ENCODE peak calls at places on chromosomes 3 and 15, in nine cellular contexts. P is adipocyte, E is PC-3, R is neuronal stem cell, I is endothelial cell of umbilical vein, J is kidney, W is IMR-90, C is HCT116, X is endodermal cell. U is an unnamed sample. For H3K9me3 and H3K4me1, the result is how much of the 10 kb centered on the place peaks cover.

GRCh38 chr3:182618981-182619591 is 174.2 kb upstream of the ATP11B start:
- DNase-seq in P (peak), E (peak), R (no peak), I (no peak), J (no peak), W (peak), C (peak), X (no peak), U (peak)

GRCh38 chr3:185680216-185680615 is 94.1 kb downstream of the SENP2 start:
- DNase-seq in P (no peak), E (no peak), R (no peak), I (no peak), J (no peak), W (no peak), C (no peak), X (no peak), U (no peak)

GRCh38 chr15:64566629-64567427 is 106.5 kb downstream of the ZNF609 start:
- DNase-seq in P (no peak), E (no peak), R (no peak), I (no peak), J (no peak), W (no peak), C (no peak), X (no peak), U (no peak)

GRCh38 chr3:21377366-21377765 is 373.6 kb downstream of the ZNF385D start:
- DNase-seq in P (peak), E (no peak), R (no peak), I (no peak), J (no peak), W (no peak), C (no peak), X (no peak), U (no peak)

GRCh38 chr3:15493436-15493835 is 28.1 kb downstream of the COLQ start:
- DNase-seq in P (no peak), E (no peak), R (no peak), I (no peak), J (no peak), W (no peak), C (no peak), X (no peak), U (no peak)

GRCh38 chr3:12681586-12682371 is 17.9 kb upstream of the RAF1 start:
- DNase-seq in P (peak), E (peak), R (no peak), I (no peak), J (peak), W (peak), C (no peak), X (no peak), U (peak)

GRCh38 chr3:71726106-71726505 is 904 bp upstream of the EIF4E3 start:
- DNase-seq in P (no peak), E (no peak), R (no peak), I (no peak), J (no peak), W (no peak), C (no peak), X (no peak), U (no peak)

GRCh38 chr15:65904301-65904700 is 35.0 kb downstream of the RAB11A start:
- DNase-seq in P (no peak), E (no peak), R (no peak), I (no peak), J (no peak), W (peak), C (no peak), X (no peak), U (no peak)

GRCh38 chr3:195907730-195908438 is 467 bp downstream of the TNK2 start:
- DNase-seq in P (no peak), E (peak), R (no peak), I (no peak), J (peak), W (no peak), C (no peak), X (no peak), U (peak)

GRCh38 chr3:191158800-191159199 is 40.2 kb upstream of the OSTN start:
- DNase-seq in P (no peak), E (no peak), R (no peak), I (no peak), J (no peak), W (no peak), C (no peak), X (no peak), U (no peak)

GRCh38 chr3:187935623-187936156 is 190.4 kb upstream of the BCL6 start:
- DNase-seq in P (no peak), E (no peak), R (no peak), I (no peak), J (no peak), W (peak), C (no peak), X (no peak), U (no peak)

GRCh38 chr3:6204891-6205290 is 656.0 kb upstream of the GRM7 start:
- DNase-seq in P (no peak), E (peak), R (no peak), I (no peak), J (no peak), W (no peak), C (no peak), X (no peak), U (no peak)

GRCh38 chr3:133490468-133491351 is 82.8 kb upstream of the CDV3 start:
- DNase-seq in P (no peak), E (peak), R (no peak), I (no peak), J (no peak), W (no peak), C (no peak), X (no peak), U (peak)

GRCh38 chr3:169146112-169146665 is 517.3 kb downstream of the MECOM start:
- DNase-seq in P (peak), E (peak), R (peak), I (peak), J (peak), W (peak), C (no peak), X (peak), U (peak)

GRCh38 chr3:197787412-197787811 is 3.6 kb upstream of the LRCH3 start:
- DNase-seq in P (no peak), E (peak), R (no peak), I (peak), J (no peak), W (peak), C (no peak), X (no peak), U (no peak)

DNA sequence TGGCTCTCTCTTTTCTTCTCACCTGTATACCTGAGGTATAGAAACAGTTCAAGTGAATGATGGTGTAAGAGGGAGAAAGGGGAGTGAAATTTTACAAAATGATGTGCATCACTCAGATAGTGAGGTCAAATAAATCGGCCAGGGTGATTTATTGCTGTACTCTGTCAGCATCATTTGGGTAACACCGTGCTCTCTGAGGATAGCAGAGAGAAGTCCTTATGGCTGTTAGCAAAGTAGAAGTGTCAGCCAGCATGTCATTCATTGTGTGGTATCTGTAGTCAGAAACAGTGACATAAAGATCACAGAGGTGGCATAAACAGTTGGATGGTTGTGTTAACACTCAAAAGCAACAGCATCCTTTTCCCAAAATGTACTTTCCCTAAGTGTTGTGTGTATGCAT is 53.4 kb downstream of the PSMD6 start:
- DNase-seq in P (no peak), E (no peak), R (no peak), I (no peak), J (no peak), W (no peak), C (no peak), X (no peak), U (no peak)
- H3K9ac ChIP-seq in P (no peak), E (no peak), R (no peak), I (no peak), J (no peak), W (no peak), C (no peak), X (no peak), U (no peak)

DNA sequence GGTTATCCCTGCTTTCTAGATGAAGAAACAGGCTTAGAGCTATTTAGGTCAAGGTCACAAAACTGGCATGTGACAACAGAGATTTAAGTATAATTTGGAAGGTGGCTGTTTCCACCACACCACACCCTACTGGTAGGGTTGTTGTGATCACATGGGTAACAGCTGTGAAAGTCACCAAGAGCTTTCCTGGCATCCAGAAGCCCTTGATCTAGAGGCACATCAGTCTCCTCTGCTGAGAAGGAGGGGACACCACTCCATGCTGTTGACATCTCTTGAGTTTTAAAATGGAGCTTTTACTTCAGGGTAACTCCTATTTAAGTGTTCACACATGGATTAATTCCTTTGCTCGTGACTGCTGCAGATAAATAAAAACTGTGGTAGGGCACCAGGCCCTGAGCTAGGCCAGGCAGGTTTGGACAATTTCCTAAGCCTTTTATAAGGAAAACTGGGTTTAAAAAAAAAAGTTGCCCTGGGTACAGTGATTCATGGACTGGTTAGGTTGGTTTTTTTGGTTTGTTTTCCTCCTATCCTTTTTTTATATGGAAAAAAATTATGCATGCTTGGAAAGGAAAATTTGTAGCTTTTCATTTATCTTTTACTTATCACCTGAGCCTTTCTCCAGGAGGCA is 7.5 kb downstream of the EXOSC7 start:
- DNase-seq in P (no peak), E (peak), R (no peak), I (no peak), J (no peak), W (no peak), C (no peak), X (no peak), U (peak)
- H3K9me3 ChIP-seq in P (under half), E (under half), R (under half), I (under half), J (under half), W (under half), C (under half), X (under half), U (under half)

GRCh38 chr3:50607271-50608091 is 4.1 kb downstream of the CISH start:
- DNase-seq in P (no peak), E (no peak), R (no peak), I (no peak), J (peak), W (no peak), C (no peak), X (no peak), U (no peak)

GRCh38 chr3:50609743-50610085 is 1.9 kb downstream of the CISH start:
- DNase-seq in P (no peak), E (no peak), R (no peak), I (no peak), J (peak), W (no peak), C (no peak), X (no peak), U (no peak)

GRCh38 chr3:50609071-50609742 is 2.4 kb downstream of the CISH start:
- DNase-seq in P (no peak), E (no peak), R (no peak), I (no peak), J (peak), W (no peak), C (no peak), X (no peak), U (no peak)

GRCh38 chr3:50606596-50606995 is 5.0 kb downstream of the CISH start:
- DNase-seq in P (no peak), E (no peak), R (no peak), I (no peak), J (no peak), W (no peak), C (no peak), X (no peak), U (no peak)

DNA sequence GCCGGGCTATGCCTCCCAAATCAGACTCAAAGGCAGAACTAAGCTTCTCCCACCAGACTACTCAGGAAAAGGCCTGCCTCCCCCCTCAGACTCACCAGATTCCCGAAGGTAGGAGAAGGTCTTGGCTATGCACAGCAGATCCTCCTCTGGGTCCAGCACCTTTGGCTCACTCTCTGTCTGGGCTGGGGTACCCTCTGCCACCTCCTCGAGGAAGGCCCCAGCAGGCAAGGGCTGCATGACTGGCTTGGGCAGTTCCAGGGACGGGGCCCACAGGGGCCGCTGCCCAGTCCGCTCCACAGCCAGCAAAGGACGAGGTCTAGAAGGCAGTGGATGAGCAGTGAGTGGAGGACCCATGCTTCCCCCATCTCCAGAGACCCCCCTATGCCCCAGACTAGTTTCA is 3.3 kb downstream of the CISH start:
- DNase-seq in P (no peak), E (no peak), R (no peak), I (no peak), J (peak), W (no peak), C (no peak), X (no peak), U (no peak)
- H3K4me1 ChIP-seq in P (under half), E (under half), R (under half), I (under half), J (half or more), W (under half), C (under half), X (under half), U (under half)

GRCh38 chr15:70140031-70140542 is 42.4 kb upstream of the TLE3 start:
- DNase-seq in P (no peak), E (no peak), R (no peak), I (no peak), J (no peak), W (no peak), C (no peak), X (no peak), U (no peak)
- H3K9ac ChIP-seq in P (no peak), E (no peak), R (no peak), I (no peak), J (no peak), W (no peak), C (no peak), X (no peak), U (no peak)

U was measured in mammary epithelial cell.